ENCODE peak calls at places on chromosomes 16 and 17, in seven cellular contexts. V is right atrium auricular region; Z is lower leg skin; E is RWPE1; R is stimulated activated CD4-positive, alpha-beta T cell treated with anti-CD3 and anti-CD28 coated beads, Interleukin-12 subunit alpha, Interleukin-12 subunit beta, amount 100 ng/mL, for 24 hours; J is activated naive CD8-positive, alpha-beta T cell treated with anti-CD3 and anti-CD28 coated beads, Interleukin-2, amount 50 U/mL, for 16 hours; W is EL. T is an unnamed sample.

GRCh38 chr17:62017496-62017895 is 47.6 kb downstream of the MED13 start:
- DNase-seq in V (no peak), Z (no peak), E (no peak), R (no peak), J (no peak), W (peak; percentile 59), T (no peak)

GRCh38 chr17:2595736-2596135 is 2.3 kb downstream of the PAFAH1B1 start:
- DNase-seq in V (no peak), Z (no peak), E (no peak), R (no peak), J (no peak), W (peak; percentile 13), T (no peak)

GRCh38 chr17:70313450-70313849 is 144.1 kb downstream of the KCNJ2 start:
- DNase-seq in V (no peak), Z (no peak), E (no peak), R (no peak), J (no peak), W (peak; percentile 45), T (no peak)

GRCh38 chr16:12775689-12776236 is 27.9 kb downstream of the CPPED1 start:
- DNase-seq in V (no peak), Z (no peak), E (no peak), R (no peak), J (no peak), W (no peak), T (no peak)

GRCh38 chr16:57809843-57810196 is 7.5 kb upstream of the KIFC3 start:
- DNase-seq in V (no peak), Z (no peak), E (no peak), R (no peak), J (no peak), W (no peak), T (no peak)

GRCh38 chr16:12582696-12583095 is 221.0 kb downstream of the CPPED1 start:
- DNase-seq in V (no peak), Z (peak; percentile 40), E (no peak), R (no peak), J (no peak), W (no peak), T (no peak)

GRCh38 chr16:18984425-18985005 is 781 bp downstream of the TMC7 start:
- DNase-seq in V (no peak), Z (no peak), E (no peak), R (no peak), J (no peak), W (no peak), T (no peak)

GRCh38 chr17:65588194-65588808 is 26.9 kb upstream of the AXIN2 start:
- DNase-seq in V (no peak), Z (no peak), E (no peak), R (no peak), J (no peak), W (no peak), T (no peak)

GRCh38 chr17:57293077-57293476 is 36.8 kb downstream of the MSI2 start:
- DNase-seq in V (no peak), Z (no peak), E (peak; percentile 95), R (no peak), J (no peak), W (peak; percentile 84), T (no peak)

GRCh38 chr17:57262557-57262956 is 6.2 kb downstream of the MSI2 start:
- DNase-seq in V (no peak), Z (no peak), E (no peak), R (no peak), J (no peak), W (no peak), T (no peak)

GRCh38 chr16:59878999-59879398 is 1144.9 kb upstream of the GOT2 start:
- DNase-seq in V (no peak), Z (no peak), E (no peak), R (no peak), J (no peak), W (peak; percentile 35), T (no peak)

GRCh38 chr16:19929062-19929511 is 44.4 kb upstream of the GPRC5B start:
- DNase-seq in V (no peak), Z (no peak), E (no peak), R (no peak), J (no peak), W (no peak), T (no peak)

GRCh38 chr17:55883112-55883511 is 132.3 kb downstream of the PCTP start:
- DNase-seq in V (no peak), Z (no peak), E (no peak), R (no peak), J (no peak), W (peak; percentile 2), T (no peak)

GRCh38 chr16:21704733-21705132 is 41.0 kb downstream of the OTOA start:
- DNase-seq in V (no peak), Z (no peak), E (no peak), R (no peak), J (no peak), W (no peak), T (no peak)

T was measured in esophagus muscularis mucosa.